ENCODE peak calls at places on chromosomes 1 and 21, in ten cellular contexts. J is hippocampal formation; U is stimulated activated CD4-positive, alpha-beta T cell treated with anti-CD3 and anti-CD28 coated beads, Interleukin-2, amount 100 ng/mL, for 48 hours; X is lung microvascular endothelial cell; F is fibroblast of mammary gland; Q is osteocyte; M is cardiac muscle cell; I is D341Med; Y is substantia nigra; C is globus pallidus. Z is an unnamed sample.

GRCh38 chr1:203572134-203572625 is 54.5 kb upstream of the ATP2B4 start:
- DNase-seq in J (no peak), U (no peak), X (no peak), F (no peak), Q (no peak), M (no peak), I (no peak), Y (no peak), C (no peak), Z (no peak)

GRCh38 chr1:189253601-189254350 is 1223.9 kb downstream of the BRINP3 start:
- DNase-seq in J (no peak), U (no peak), X (no peak), F (no peak), Q (no peak), M (no peak), I (no peak), Y (no peak), C (no peak), Z (no peak)

GRCh38 chr1:215425135-215425534 is 142.0 kb upstream of the KCTD3 start:
- DNase-seq in J (no peak), U (no peak), X (no peak), F (no peak), Q (no peak), M (no peak), I (no peak), Y (no peak), C (no peak), Z (no peak)

GRCh38 chr1:76084685-76085084 is 10.1 kb downstream of the ST6GALNAC3 start:
- DNase-seq in J (no peak), U (no peak), X (no peak), F (no peak), Q (no peak), M (no peak), I (no peak), Y (no peak), C (no peak), Z (no peak)

GRCh38 chr1:115139381-115139780 is 50.1 kb upstream of the TSPAN2 start:
- DNase-seq in J (no peak), U (no peak), X (no peak), F (no peak), Q (no peak), M (no peak), I (no peak), Y (no peak), C (no peak), Z (no peak)

GRCh38 chr1:15426492-15427279 is 11.6 kb upstream of the CTRC start:
- DNase-seq in J (no peak), U (no peak), X (no peak), F (peak), Q (no peak), M (no peak), I (no peak), Y (no peak), C (no peak), Z (no peak)

GRCh38 chr1:92483442-92484170 is 3.1 kb downstream of the GFI1 start:
- DNase-seq in J (no peak), U (peak), X (no peak), F (no peak), Q (no peak), M (peak), I (peak), Y (no peak), C (no peak), Z (no peak)

GRCh38 chr1:211830055-211830329 is 571 bp downstream of the LPGAT1 start:
- DNase-seq in J (no peak), U (peak), X (no peak), F (no peak), Q (peak), M (no peak), I (no peak), Y (no peak), C (no peak), Z (no peak)

GRCh38 chr1:185857447-185857846 is 123.3 kb downstream of the HMCN1 start:
- DNase-seq in J (no peak), U (no peak), X (no peak), F (peak), Q (no peak), M (no peak), I (no peak), Y (no peak), C (no peak), Z (no peak)

GRCh38 chr1:193905288-193906085 is 719.1 kb upstream of the B3GALT2 start:
- DNase-seq in J (no peak), U (no peak), X (no peak), F (no peak), Q (no peak), M (no peak), I (no peak), Y (no peak), C (no peak), Z (no peak)

GRCh38 chr21:45618846-45619485 is 24.6 kb upstream of the PCBP3 start:
- DNase-seq in J (no peak), U (no peak), X (no peak), F (peak), Q (no peak), M (no peak), I (no peak), Y (no peak), C (no peak), Z (peak)

GRCh38 chr1:53959664-53960250 is 13.6 kb downstream of the LRRC42 start:
- DNase-seq in J (no peak), U (no peak), X (peak), F (no peak), Q (no peak), M (no peak), I (no peak), Y (no peak), C (no peak), Z (no peak)

GRCh38 chr1:166080965-166081870 is 85.6 kb downstream of the FAM78B start:
- DNase-seq in J (no peak), U (no peak), X (no peak), F (peak), Q (peak), M (no peak), I (no peak), Y (no peak), C (no peak), Z (no peak)

GRCh38 chr1:201570886-201571624 is 32.1 kb downstream of the NAV1 start:
- DNase-seq in J (no peak), U (no peak), X (peak), F (no peak), Q (no peak), M (no peak), I (peak), Y (no peak), C (no peak), Z (peak)

GRCh38 chr1:227955808-227956207 is 8.1 kb upstream of the WNT9A start:
- DNase-seq in J (no peak), U (no peak), X (no peak), F (no peak), Q (no peak), M (no peak), I (no peak), Y (no peak), C (no peak), Z (no peak)

GRCh38 chr1:223840254-223840653 is 5.5 kb downstream of the TP53BP2 start:
- DNase-seq in J (no peak), U (no peak), X (no peak), F (no peak), Q (no peak), M (no peak), I (no peak), Y (no peak), C (no peak), Z (no peak)

GRCh38 chr1:2595812-2596529 is 9.4 kb downstream of the PRXL2B start:
- DNase-seq in J (no peak), U (no peak), X (no peak), F (no peak), Q (peak), M (no peak), I (no peak), Y (no peak), C (no peak), Z (no peak)

Z was measured in mesenteric fat pad.